ENCODE peak calls at places on chromosome 7, in ten cellular contexts. M is Panc1, Q is pancreas, C is aorta, Z is colonic mucosa, O is prostate gland, W is right lobe of liver, D is ovary, B is uterus, V is Peyer's patch. U is an unnamed sample.

GRCh38 chr7:147824671-147825070 is 765.9 kb upstream of the C7orf33 start:
- DNase-seq in C (no peak), Z (no peak), V (no peak), O (no peak), Q (no peak), W (no peak), M (no peak), B (no peak), D (no peak), U (no peak)

GRCh38 chr7:86407291-86407690 is 236.4 kb upstream of the GRM3 start:
- DNase-seq in B (no peak), Q (no peak), D (no peak), C (no peak), O (no peak), W (no peak), M (no peak), V (no peak), Z (no peak), U (no peak)

GRCh38 chr7:32204361-32205018 is 134.3 kb upstream of the PDE1C start:
- DNase-seq in C (peak), O (peak), M (peak), V (peak), D (peak), B (peak), Z (peak), W (peak), Q (peak), U (no peak)

GRCh38 chr7:101820703-101821102 is 3.3 kb downstream of the CUX1 start:
- DNase-seq in M (no peak), V (no peak), Q (no peak), B (no peak), O (no peak), D (no peak), W (no peak), C (no peak), Z (no peak), U (no peak)

GRCh38 chr7:50628469-50629084 is 63.4 kb upstream of the DDC start:
- DNase-seq in Q (peak), O (no peak), V (no peak), M (no peak), C (no peak), Z (no peak), W (no peak), D (no peak), B (no peak), U (no peak)

GRCh38 chr7:135745702-135746312 is 2.8 kb downstream of the FAM180A start:
- DNase-seq in O (no peak), W (peak), M (peak), B (peak), D (peak), Z (peak), C (peak), V (no peak), Q (no peak), U (no peak)

GRCh38 chr7:138125598-138126111 is 49.4 kb downstream of the AKR1D1 start:
- DNase-seq in V (no peak), Q (no peak), M (no peak), W (no peak), C (no peak), B (no peak), O (no peak), Z (no peak), D (no peak), U (no peak)

GRCh38 chr7:145016068-145016467 is 180.2 kb upstream of the TPK1 start:
- DNase-seq in V (no peak), C (no peak), O (no peak), M (no peak), W (no peak), D (no peak), B (no peak), Q (no peak), Z (no peak), U (no peak)

GRCh38 chr7:131231381-131232220 is 96.1 kb upstream of the MKLN1 start:
- DNase-seq in V (no peak), M (no peak), W (no peak), B (peak), Q (peak), D (peak), O (no peak), C (peak), Z (peak), U (peak)
- H3K4me3 ChIP-seq in V (no peak), M (no peak), W (no peak), B (no peak), Q (no peak), D (no peak), O (no peak), C (no peak), Z (no peak), U (no peak)

GRCh38 chr7:154868901-154869300 is 134.0 kb downstream of the PAXIP1 start:
- DNase-seq in D (no peak), M (no peak), C (peak), Q (no peak), O (no peak), Z (no peak), W (no peak), V (no peak), B (no peak), U (peak)
- H3K27ac ChIP-seq in D (no peak), M (no peak), C (no peak), Q (no peak), O (no peak), Z (no peak), W (no peak), V (no peak), B (no peak), U (no peak)

GRCh38 chr7:27251513-27252306 is 9.1 kb downstream of the EVX1 start:
- DNase-seq in Q (no peak), B (no peak), M (no peak), W (no peak), D (no peak), Z (no peak), O (no peak), V (peak), C (no peak), U (no peak)
- H3K4me3 ChIP-seq in Q (no peak), B (no peak), M (no peak), W (no peak), D (no peak), Z (no peak), O (no peak), V (peak), C (no peak), U (peak)

GRCh38 chr7:337567-337951 is 47.6 kb downstream of the FOXL3 start:
- DNase-seq in W (no peak), Q (no peak), D (no peak), C (peak), Z (no peak), B (no peak), M (no peak), O (no peak), V (no peak), U (no peak)

GRCh38 chr7:335358-336148 is 45.6 kb downstream of the FOXL3 start:
- DNase-seq in Z (no peak), C (peak), B (no peak), M (no peak), O (no peak), Q (no peak), W (no peak), D (no peak), V (no peak), U (no peak)

GRCh38 chr7:338295-339061 is 48.5 kb downstream of the FOXL3 start:
- DNase-seq in B (no peak), C (peak), W (no peak), Z (no peak), O (no peak), M (no peak), Q (no peak), V (no peak), D (no peak), U (peak)

GRCh38 chr7:339062-339342 is 49.0 kb downstream of the FOXL3 start:
- DNase-seq in D (no peak), M (no peak), Q (no peak), W (no peak), V (no peak), B (no peak), C (no peak), Z (no peak), O (no peak), U (no peak)

DNA sequence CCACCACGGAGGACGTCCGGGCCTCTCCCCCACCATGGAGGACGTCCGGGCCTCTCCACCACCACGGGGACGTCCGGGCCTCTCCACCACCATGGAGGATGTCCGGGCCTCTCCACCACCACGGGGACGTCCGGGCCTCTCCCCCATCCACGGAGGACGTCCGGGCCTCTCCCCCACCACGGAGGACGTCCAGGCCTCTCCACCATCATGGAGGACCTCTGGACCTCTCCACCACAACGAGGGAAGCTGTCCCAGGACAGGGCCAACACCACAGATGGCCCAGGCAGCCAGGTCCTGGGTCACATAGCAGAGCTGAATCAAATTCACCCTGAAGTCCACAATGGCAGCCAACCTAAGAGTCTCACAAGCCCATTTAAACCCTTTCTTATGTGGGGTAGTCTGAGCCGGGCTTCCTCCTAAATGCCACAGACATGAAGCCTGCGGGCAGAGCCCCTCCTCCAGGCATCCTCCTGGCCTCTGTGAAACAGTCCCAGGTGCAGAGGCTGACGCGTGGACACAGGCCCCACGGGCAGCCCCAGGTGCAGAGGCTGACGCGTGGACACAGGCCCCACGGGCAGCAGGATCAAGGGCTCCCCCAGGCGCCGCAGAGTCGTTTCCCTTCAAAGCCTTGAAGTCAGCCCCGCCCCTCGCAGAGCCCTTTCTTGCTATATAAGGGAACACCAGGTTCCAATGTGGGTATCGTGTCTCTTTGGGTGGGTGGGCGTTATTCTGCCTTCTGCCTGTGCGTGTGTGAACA is 47.0 kb downstream of the FOXL3 start:
- DNase-seq in B (no peak), D (no peak), Z (no peak), W (no peak), O (no peak), Q (no peak), V (no peak), C (no peak), M (no peak), U (peak)
- H3K27ac ChIP-seq in B (no peak), D (no peak), Z (no peak), W (no peak), O (no peak), Q (no peak), V (no peak), C (no peak), M (no peak), U (no peak)

GRCh38 chr7:98617960-98618418 is 904 bp downstream of the NPTX2 start:
- DNase-seq in O (no peak), Q (no peak), W (no peak), Z (no peak), D (no peak), M (no peak), C (no peak), V (no peak), B (no peak), U (no peak)

GRCh38 chr7:98617051-98617959 is at the start of gene NPTX2:
- DNase-seq in V (peak), D (no peak), O (peak), W (peak), C (peak), Q (peak), M (no peak), Z (peak), B (no peak), U (no peak)

GRCh38 chr7:98613601-98614425 is 3.3 kb upstream of the NPTX2 start:
- DNase-seq in W (no peak), C (no peak), B (no peak), M (no peak), Z (no peak), Q (no peak), O (no peak), V (no peak), D (no peak), U (no peak)

GRCh38 chr7:98618786-98619185 is 1.7 kb downstream of the NPTX2 start:
- DNase-seq in Z (no peak), V (no peak), Q (peak), O (no peak), W (peak), C (no peak), M (no peak), B (no peak), D (no peak), U (no peak)

GRCh38 chr7:98616381-98617050 is 569 bp upstream of the NPTX2 start:
- DNase-seq in C (no peak), O (no peak), V (no peak), D (no peak), B (no peak), W (no peak), M (no peak), Q (no peak), Z (no peak), U (no peak)
- H3K4me3 ChIP-seq in C (no peak), O (peak), V (peak), D (no peak), B (no peak), W (no peak), M (no peak), Q (no peak), Z (peak), U (peak)

GRCh38 chr7:44099669-44100068 is 4.5 kb upstream of the AEBP1 start:
- DNase-seq in M (no peak), Z (no peak), D (no peak), Q (no peak), V (no peak), W (no peak), C (no peak), B (no peak), O (no peak), U (no peak)
- H3K27ac ChIP-seq in M (no peak), Z (peak), D (no peak), Q (no peak), V (no peak), W (no peak), C (peak), B (no peak), O (no peak), U (peak)